ENCODE peak calls at places on chromosomes 13 and 19, in six cellular contexts. I, R, S, V, X and Q are unnamed samples. For H3K27me3 and H3K4me1, the result is how much of the 10 kb centered on the place peaks cover.

GRCh38 chr13:98207411-98207810 is 30.3 kb upstream of the RNF113B start:
- DNase-seq in V (no peak), R (no peak), S (no peak), X (no peak), I (no peak), Q (no peak)

GRCh38 chr19:47499371-47499770 is 15.4 kb upstream of the KPTN start:
- DNase-seq in R (no peak), S (no peak), I (no peak), V (no peak), X (no peak), Q (no peak)

GRCh38 chr19:47895165-47895782 is 9.2 kb upstream of the SULT2A1 start:
- DNase-seq in I (no peak), R (no peak), S (no peak), X (no peak), V (no peak), Q (no peak)

GRCh38 chr13:74930402-74931165 is 551.4 kb downstream of the TBC1D4 start:
- DNase-seq in V (no peak), X (no peak), I (peak), S (no peak), R (no peak), Q (no peak)

GRCh38 chr13:42065414-42065813 is 17.0 kb downstream of the DGKH start:
- DNase-seq in R (no peak), V (no peak), S (no peak), X (no peak), I (no peak), Q (no peak)

GRCh38 chr13:50123862-50124535 is 108.8 kb downstream of the KCNRG start:
- DNase-seq in I (peak), S (peak), R (peak), X (peak), V (peak), Q (peak)

GRCh38 chr13:92896842-92897241 is 329.8 kb upstream of the GPC6 start:
- DNase-seq in I (peak), S (no peak), V (no peak), X (no peak), R (no peak), Q (no peak)

GRCh38 chr19:10961073-10961762 is 388 bp downstream of the SMARCA4 start:
- DNase-seq in X (peak), I (peak), R (peak), S (no peak), V (peak), Q (no peak)

GRCh38 chr19:54458648-54459281 is 4.8 kb downstream of the LENG9 start:
- DNase-seq in I (no peak), V (no peak), S (no peak), X (peak), R (peak), Q (no peak)

GRCh38 chr19:30327331-30327730 is 44.9 kb upstream of the ZNF536 start:
- DNase-seq in S (no peak), R (no peak), V (no peak), X (no peak), I (no peak), Q (no peak)

GRCh38 chr19:52748336-52748950 is 13.6 kb upstream of the ZNF611 start:
- DNase-seq in R (peak), S (no peak), V (no peak), X (no peak), I (peak), Q (no peak)

GRCh38 chr13:42752731-42753130 is 28.7 kb upstream of the FAM216B start:
- DNase-seq in I (no peak), R (no peak), V (no peak), S (no peak), X (no peak), Q (no peak)

GRCh38 chr13:80830431-80830830 is 489.5 kb upstream of the SPRY2 start:
- DNase-seq in R (no peak), S (no peak), V (no peak), I (no peak), X (no peak), Q (no peak)

GRCh38 chr13:53242015-53242414 is 213.4 kb downstream of the OLFM4 start:
- DNase-seq in V (no peak), I (no peak), R (no peak), X (no peak), S (no peak), Q (no peak)

GRCh38 chr19:1416014-1416841 is 8.8 kb downstream of the DAZAP1 start:
- DNase-seq in V (no peak), S (no peak), I (no peak), R (no peak), X (no peak), Q (no peak)

GRCh38 chr13:46142692-46143238 is 37.9 kb upstream of the CPB2 start:
- DNase-seq in V (no peak), S (no peak), R (no peak), X (no peak), I (no peak), Q (no peak)

GRCh38 chr13:70798385-70798784 is 690.1 kb upstream of the KLHL1 start:
- DNase-seq in X (no peak), S (no peak), V (no peak), R (no peak), I (no peak), Q (no peak)
- H3K27ac ChIP-seq in X (no peak), S (no peak), V (no peak), R (no peak), I (no peak), Q (no peak)

GRCh38 chr19:55717251-55717650 is 21.0 kb downstream of the NLRP9 start:
- DNase-seq in X (no peak), I (no peak), V (no peak), S (no peak), R (no peak), Q (no peak)
- H3K27me3 ChIP-seq in X (under half), I (under half), V (under half), S (under half), R (under half), Q (under half)

DNA sequence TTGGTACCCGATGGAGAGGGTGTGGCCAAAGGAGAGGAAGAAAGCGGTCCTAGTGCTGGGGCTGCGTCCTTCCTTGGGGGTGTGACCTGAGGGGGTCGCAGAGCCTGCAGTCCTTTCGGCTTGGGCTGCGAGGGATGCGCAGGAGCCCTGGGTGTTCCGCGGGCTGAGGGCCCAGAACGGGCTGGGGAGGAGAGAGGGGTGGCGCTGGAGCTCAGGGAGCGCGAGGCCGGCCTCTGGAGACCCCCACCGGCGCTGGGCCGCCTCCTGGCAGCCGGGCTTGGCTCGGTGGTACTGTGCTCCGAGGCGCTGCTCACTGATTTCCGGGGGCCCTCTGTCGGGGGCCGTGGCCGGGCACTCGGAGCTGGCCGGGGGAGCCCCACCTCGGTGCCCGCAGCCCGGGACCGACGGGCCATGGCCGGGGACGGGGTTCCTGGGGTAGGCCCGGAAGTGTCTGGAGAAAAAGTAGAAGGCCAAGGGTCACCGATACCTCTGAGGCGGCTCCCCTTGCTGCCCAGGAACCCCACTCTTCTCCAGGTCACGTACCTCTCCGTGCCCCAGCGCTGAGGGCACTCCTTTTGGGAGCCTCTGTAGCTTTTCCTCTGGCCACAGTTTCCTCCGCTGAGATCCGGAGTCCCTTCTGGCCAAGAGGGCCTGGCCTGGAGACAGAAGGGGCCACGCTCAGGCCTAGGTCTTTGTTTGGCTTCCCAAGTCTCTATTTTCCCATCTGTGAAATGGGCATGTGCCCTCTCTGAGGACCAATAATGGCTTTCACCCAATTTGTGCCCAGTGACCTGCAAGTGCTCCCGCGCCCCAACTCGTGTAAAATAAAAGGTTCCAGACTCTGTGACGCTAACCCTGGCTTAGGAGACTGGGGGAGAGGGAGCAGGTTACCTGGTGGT is 1.6 kb downstream of the PRR36 start:
- DNase-seq in X (no peak), I (no peak), V (no peak), S (no peak), R (no peak), Q (no peak)
- H3K4me1 ChIP-seq in X (under half), I (under half), V (under half), S (under half), R (under half), Q (half or more)

DNA sequence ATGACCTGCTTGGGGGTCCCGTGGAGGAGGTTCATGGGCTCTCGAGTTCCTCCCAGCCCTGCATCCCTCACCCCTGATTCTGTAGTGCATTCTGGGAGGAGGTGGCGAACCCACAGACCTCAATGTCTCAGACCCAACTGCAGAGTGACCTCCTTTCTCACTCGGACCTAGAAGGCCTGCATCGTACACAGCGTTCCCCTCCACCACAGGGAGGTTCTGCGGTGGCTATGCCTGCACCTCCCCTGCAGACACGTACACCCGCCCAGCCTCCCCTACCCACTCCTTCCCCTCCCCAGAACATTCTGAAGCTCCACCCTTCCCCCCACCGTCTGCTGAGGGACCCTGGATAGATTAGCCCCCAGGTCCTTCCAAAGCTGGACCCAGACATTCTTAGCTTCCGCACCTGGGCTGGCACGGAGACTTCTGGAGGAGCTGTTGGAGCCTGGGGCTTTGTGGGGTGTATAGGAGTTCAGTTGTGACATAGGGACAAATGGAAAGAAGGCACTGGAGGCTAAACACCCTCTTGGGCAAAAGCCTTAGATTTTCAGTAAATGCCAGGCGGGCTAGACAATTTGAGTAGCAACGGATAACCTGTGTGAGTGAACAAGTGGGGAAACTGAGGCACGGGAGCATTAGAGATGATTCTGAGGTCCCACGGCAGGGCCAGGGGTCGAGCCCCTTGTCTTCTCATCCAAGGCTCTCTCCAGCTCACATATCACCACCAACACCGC is 455 bp upstream of the FSD1 start:
- DNase-seq in S (no peak), I (no peak), X (no peak), V (no peak), R (no peak), Q (no peak)
- H3K27ac ChIP-seq in S (no peak), I (no peak), X (no peak), V (no peak), R (no peak), Q (no peak)

GRCh38 chr19:51181913-51182419 is 39.9 kb downstream of the SIGLEC7 start:
- DNase-seq in X (peak), S (no peak), V (no peak), I (no peak), R (no peak), Q (peak)

GRCh38 chr19:51181377-51181912 is 39.3 kb downstream of the SIGLEC7 start:
- DNase-seq in S (no peak), R (no peak), V (no peak), I (no peak), X (peak), Q (no peak)

GRCh38 chr19:51185069-51185867 is 39.6 kb upstream of the CD33 start:
- DNase-seq in V (no peak), S (no peak), R (no peak), I (no peak), X (peak), Q (no peak)

GRCh38 chr19:51183629-51184028 is 41.3 kb upstream of the CD33 start:
- DNase-seq in S (no peak), R (no peak), V (no peak), X (peak), I (no peak), Q (no peak)

DNA sequence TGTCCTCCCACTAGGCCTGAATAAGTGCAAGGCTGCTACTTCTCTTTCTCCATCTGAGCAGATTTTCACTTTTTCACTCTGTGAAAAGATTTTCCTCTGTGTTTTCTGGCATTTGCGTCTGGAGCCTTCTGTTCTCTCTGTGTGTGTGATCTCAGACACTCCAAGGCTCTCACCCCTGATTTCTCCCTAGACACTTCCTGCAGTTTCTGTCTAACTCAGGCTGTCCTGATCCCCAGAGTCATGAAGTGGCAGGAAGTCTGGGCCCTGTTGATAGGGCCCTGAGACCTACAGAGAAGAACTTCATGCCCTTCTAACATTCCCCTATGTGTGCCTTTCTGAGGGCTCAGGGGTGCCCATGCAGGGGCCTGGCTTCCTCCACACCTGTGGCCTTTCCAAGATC is 37.2 kb downstream of the SIGLEC7 start:
- DNase-seq in V (no peak), X (peak), S (no peak), R (no peak), I (no peak), Q (no peak)
- H3K27me3 ChIP-seq in V (under half), X (under half), S (under half), R (under half), I (under half), Q (under half)

GRCh38 chr13:83995930-83996329 is 113.7 kb upstream of the SLITRK1 start:
- DNase-seq in I (no peak), X (no peak), V (no peak), R (no peak), S (no peak), Q (no peak)
- H3K4me1 ChIP-seq in I (under half), X (under half), V (under half), R (under half), S (under half), Q (under half)